ENCODE peak calls at places on chromosomes 7 and 10, in nine cellular contexts. D is IMR-90; X is CD4-positive, alpha-beta T cell; W is ovary; I is AG04450; J is tibial artery; A is mammary epithelial cell; G is right lobe of liver; N is CD8-positive, alpha-beta T cell. S is an unnamed sample.

GRCh38 chr7:74043523-74043951 is 15.6 kb downstream of the ELN start:
- DNase-seq in D (peak), X (no peak), W (no peak), I (peak), J (no peak), A (no peak), G (no peak), N (no peak), S (no peak)

GRCh38 chr7:101743241-101743994 is 74.0 kb upstream of the CUX1 start:
- DNase-seq in D (peak), X (peak), W (peak), I (no peak), J (no peak), A (peak), G (peak), N (peak), S (peak)

GRCh38 chr7:130189281-130189782 is 15.9 kb downstream of the TMEM209 start:
- DNase-seq in D (peak), X (no peak), W (no peak), I (no peak), J (no peak), A (no peak), G (no peak), N (no peak), S (no peak)

GRCh38 chr7:220151-220841 is 27.9 kb downstream of the FAM20C start:
- DNase-seq in D (no peak), X (no peak), W (no peak), I (no peak), J (no peak), A (no peak), G (no peak), N (no peak), S (peak)

GRCh38 chr10:50932113-50932512 is 46.7 kb upstream of the A1CF start:
- DNase-seq in D (peak), X (no peak), W (no peak), I (no peak), J (no peak), A (no peak), G (no peak), N (no peak), S (no peak)

GRCh38 chr7:2638224-2638991 is 6.6 kb downstream of the TTYH3 start:
- DNase-seq in D (peak), X (no peak), W (no peak), I (no peak), J (peak), A (no peak), G (peak), N (no peak), S (no peak)

GRCh38 chr7:43040461-43040860 is 72.0 kb upstream of the HECW1 start:
- DNase-seq in D (no peak), X (no peak), W (no peak), I (no peak), J (no peak), A (no peak), G (no peak), N (no peak), S (no peak)

GRCh38 chr10:29470355-29470705 is 164.4 kb downstream of the SVIL start:
- DNase-seq in D (no peak), X (no peak), W (no peak), I (no peak), J (no peak), A (no peak), G (no peak), N (no peak), S (peak)

GRCh38 chr7:118202056-118202455 is 18.1 kb downstream of the LSM8 start:
- DNase-seq in D (no peak), X (no peak), W (no peak), I (no peak), J (no peak), A (no peak), G (no peak), N (no peak), S (no peak)

GRCh38 chr10:33265621-33266020 is 68.8 kb downstream of the NRP1 start:
- DNase-seq in D (no peak), X (no peak), W (no peak), I (no peak), J (no peak), A (no peak), G (no peak), N (no peak), S (no peak)

GRCh38 chr10:44976352-44977198 is 2.0 kb downstream of the DEPP1 start:
- DNase-seq in D (no peak), X (no peak), W (no peak), I (no peak), J (peak), A (peak), G (peak), N (no peak), S (no peak)

GRCh38 chr10:4058514-4059029 is 273.6 kb upstream of the KLF6 start:
- DNase-seq in D (no peak), X (no peak), W (no peak), I (no peak), J (no peak), A (no peak), G (no peak), N (no peak), S (no peak)

GRCh38 chr10:4054651-4055435 is 269.8 kb upstream of the KLF6 start:
- DNase-seq in D (no peak), X (no peak), W (no peak), I (no peak), J (no peak), A (no peak), G (no peak), N (no peak), S (no peak)

GRCh38 chr10:4057021-4057420 is 272.0 kb upstream of the KLF6 start:
- DNase-seq in D (no peak), X (no peak), W (no peak), I (no peak), J (no peak), A (no peak), G (no peak), N (no peak), S (no peak)

GRCh38 chr10:4059471-4060138 is 274.6 kb upstream of the KLF6 start:
- DNase-seq in D (no peak), X (peak), W (no peak), I (no peak), J (no peak), A (no peak), G (no peak), N (peak), S (no peak)

DNA sequence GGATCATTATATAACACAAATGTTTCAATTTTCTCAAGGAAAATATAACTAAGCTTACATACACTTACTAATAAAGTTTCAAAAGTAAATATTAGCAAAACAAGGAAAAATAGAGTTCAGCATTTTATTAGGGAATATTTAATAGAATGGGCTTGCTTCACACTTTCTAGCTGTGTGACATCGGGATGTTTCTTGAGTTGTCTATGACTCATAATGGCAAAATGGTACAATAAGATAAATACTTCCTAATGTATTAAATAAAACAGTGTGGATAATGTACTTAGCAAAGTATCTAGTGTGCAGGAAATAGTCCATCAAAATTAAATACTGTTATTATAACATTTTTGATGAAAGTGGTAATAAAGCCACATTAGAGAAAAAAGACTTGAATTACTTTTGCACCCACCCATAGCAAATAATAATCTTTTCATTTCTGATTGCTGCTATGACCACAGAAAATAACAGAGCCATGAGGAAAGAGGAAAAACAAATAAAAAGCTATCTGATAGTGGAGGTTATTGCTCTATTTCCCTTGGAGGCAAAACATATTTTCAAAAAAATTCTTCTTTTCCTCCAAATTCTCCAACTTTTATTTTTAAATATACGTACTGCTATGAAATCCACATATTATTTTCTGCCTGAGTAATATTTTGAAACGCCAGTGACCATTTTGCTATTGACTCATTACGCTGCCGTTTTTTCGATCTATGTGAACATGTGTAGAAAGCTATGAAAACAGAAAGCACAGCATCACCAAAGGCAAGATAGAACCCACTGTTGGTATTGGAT is 272.9 kb upstream of the KLF6 start:
- DNase-seq in D (no peak), X (no peak), W (no peak), I (no peak), J (no peak), A (no peak), G (no peak), N (no peak), S (no peak)
- TF ChIP-seq CTCF in D (no peak), X (no peak), W (no peak), I (no peak), J (no peak), A (no peak), G (no peak), N (no peak), S (no peak)

GRCh38 chr10:43440782-43441134 is 3.8 kb downstream of the ZNF487 start:
- DNase-seq in D (no peak), X (no peak), W (no peak), I (no peak), J (no peak), A (no peak), G (no peak), N (no peak), S (no peak)

GRCh38 chr10:43437141-43437860 is 390 bp downstream of the ZNF487 start:
- DNase-seq in D (no peak), X (no peak), W (no peak), I (no peak), J (no peak), A (no peak), G (no peak), N (no peak), S (no peak)

GRCh38 chr10:43436291-43437140 is at the start of gene ZNF487:
- DNase-seq in D (peak), X (peak), W (peak), I (peak), J (peak), A (peak), G (peak), N (peak), S (peak)
- TF ChIP-seq CTCF in D (peak), X (no peak), W (no peak), I (peak), J (no peak), A (no peak), G (no peak), N (no peak), S (no peak)

GRCh38 chr10:102407641-102407943 is 11.0 kb downstream of the PSD start:
- DNase-seq in D (no peak), X (no peak), W (no peak), I (no peak), J (no peak), A (no peak), G (no peak), N (no peak), S (no peak)
- TF ChIP-seq CTCF in D (no peak), X (no peak), W (no peak), I (no peak), J (no peak), A (no peak), G (no peak), N (no peak), S (no peak)

DNA sequence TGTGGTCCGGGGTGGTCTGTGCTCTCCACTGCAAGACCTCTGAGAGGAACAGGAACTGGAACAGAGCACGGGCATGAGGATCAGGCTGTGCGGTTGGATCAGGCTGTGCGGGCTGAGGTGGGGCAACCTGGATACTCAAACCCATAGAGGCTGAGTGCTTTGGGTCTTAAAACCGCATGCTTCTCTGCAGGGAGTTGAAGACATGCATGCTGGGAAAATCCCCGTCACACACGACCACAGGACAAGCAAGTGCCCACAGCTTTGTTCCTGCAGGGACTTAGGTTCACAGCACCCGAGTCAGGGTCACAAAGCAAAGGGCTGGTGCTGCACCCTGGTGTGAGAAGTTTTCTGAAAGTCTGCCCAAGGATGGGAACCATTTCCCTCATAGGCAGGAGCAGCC is 221.2 kb downstream of the ZMYND11 start:
- DNase-seq in D (no peak), X (no peak), W (no peak), I (no peak), J (no peak), A (no peak), G (no peak), N (no peak), S (no peak)
- TF ChIP-seq CTCF in D (no peak), X (no peak), W (no peak), I (no peak), J (no peak), A (no peak), G (no peak), N (no peak), S (no peak)

GRCh38 chr10:77431980-77432379 is 205.6 kb downstream of the KCNMA1 start:
- DNase-seq in D (no peak), X (no peak), W (no peak), I (no peak), J (no peak), A (no peak), G (no peak), N (no peak), S (no peak)

GRCh38 chr10:77432398-77432797 is 205.2 kb downstream of the KCNMA1 start:
- DNase-seq in D (no peak), X (no peak), W (no peak), I (no peak), J (no peak), A (no peak), G (no peak), N (no peak), S (no peak)

GRCh38 chr10:77431209-77431611 is 206.4 kb downstream of the KCNMA1 start:
- DNase-seq in D (no peak), X (no peak), W (no peak), I (no peak), J (no peak), A (no peak), G (no peak), N (no peak), S (no peak)

GRCh38 chr10:77430530-77430929 is 207.1 kb downstream of the KCNMA1 start:
- DNase-seq in D (no peak), X (no peak), W (no peak), I (no peak), J (no peak), A (no peak), G (no peak), N (no peak), S (no peak)

GRCh38 chr10:77428776-77429395 is 208.7 kb downstream of the KCNMA1 start:
- DNase-seq in D (peak), X (no peak), W (no peak), I (peak), J (peak), A (peak), G (peak), N (no peak), S (peak)
- TF ChIP-seq CTCF in D (peak), X (no peak), W (no peak), I (peak), J (peak), A (peak), G (peak), N (no peak), S (peak)

DNA sequence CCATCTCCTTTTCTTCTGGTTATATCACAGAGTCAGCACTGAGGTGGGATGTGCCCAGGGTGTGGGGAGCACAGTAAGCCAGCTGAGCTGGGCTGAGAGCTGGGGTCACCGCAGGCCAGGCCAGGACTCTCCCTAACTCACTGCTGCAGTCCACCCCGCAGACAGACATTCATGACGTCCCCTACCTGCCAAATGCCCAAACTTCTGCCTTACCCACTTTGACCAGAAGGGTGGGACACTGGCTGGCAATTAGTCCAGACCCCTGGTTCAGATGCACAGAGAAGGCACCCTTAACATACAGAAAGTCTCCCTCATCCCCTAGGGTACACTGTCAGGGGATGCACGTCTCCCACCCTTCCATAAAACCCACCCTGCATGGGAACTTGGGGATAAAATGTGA is 2.1 kb downstream of the DRGX start:
- DNase-seq in D (no peak), X (no peak), W (no peak), I (no peak), J (no peak), A (no peak), G (no peak), N (no peak), S (no peak)
- TF ChIP-seq CTCF in D (no peak), X (no peak), W (no peak), I (no peak), J (no peak), A (no peak), G (no peak), N (no peak), S (no peak)

DNA sequence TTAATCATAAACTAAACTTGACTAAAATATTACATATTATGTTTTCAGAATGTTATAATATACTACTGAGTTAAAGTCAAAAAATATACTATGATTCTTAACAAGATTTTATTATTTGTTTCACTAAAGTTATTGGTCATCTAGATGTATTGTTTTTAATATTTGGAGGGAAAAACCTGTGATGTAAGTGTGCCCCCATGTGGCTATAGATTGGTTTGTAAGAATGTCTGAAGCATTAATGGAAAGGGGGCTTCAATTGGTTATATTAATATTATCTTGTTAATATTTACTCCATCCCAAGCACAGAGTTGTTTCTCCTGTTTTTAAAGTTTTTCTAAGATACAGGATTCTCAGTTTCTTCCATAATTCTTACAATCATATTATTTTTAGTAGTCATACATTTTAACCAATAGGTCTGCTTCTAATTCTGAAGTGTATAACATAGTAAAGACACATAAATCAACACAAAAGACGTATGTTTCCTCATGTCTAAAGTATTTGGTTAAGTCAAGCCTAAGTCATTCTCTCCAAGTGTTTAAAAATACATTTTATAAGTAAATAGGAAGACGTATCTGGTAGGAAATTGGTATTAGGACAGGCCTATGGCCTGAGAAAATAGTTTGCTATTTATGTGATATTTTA is 58.0 kb downstream of the GNAT3 start:
- DNase-seq in D (peak), X (no peak), W (no peak), I (no peak), J (no peak), A (no peak), G (no peak), N (no peak), S (no peak)
- TF ChIP-seq CTCF in D (peak), X (no peak), W (no peak), I (peak), J (peak), A (peak), G (peak), N (no peak), S (peak)

S was measured in neural crest cell.